ENCODE peak calls at places on chromosomes 6 and 20, in eight cellular contexts. Y is upper lobe of left lung, K is pancreas, V is lung, O is endodermal cell, N is cardiac muscle cell, M is uterus, X is HCT116. E is an unnamed sample.

GRCh38 chr6:2220154-2220553 is 25.3 kb downstream of the GMDS start:
- DNase-seq in Y (no peak), K (no peak), V (no peak), O (no peak), N (no peak), M (no peak), X (no peak), E (no peak)

GRCh38 chr20:417801-418342 is 9.8 kb downstream of the RBCK1 start:
- DNase-seq in Y (no peak), K (no peak), V (no peak), O (no peak), N (no peak), M (no peak), X (no peak), E (no peak)

GRCh38 chr6:8329592-8329991 is 105.8 kb downstream of the SLC35B3 start:
- DNase-seq in Y (no peak), K (no peak), V (no peak), O (no peak), N (no peak), M (no peak), X (no peak), E (no peak)

GRCh38 chr6:56821005-56821432 is 133.9 kb upstream of the BEND6 start:
- DNase-seq in Y (no peak), K (no peak), V (no peak), O (no peak), N (no peak), M (no peak), X (no peak), E (no peak)

GRCh38 chr6:3026811-3027626 is 27.3 kb downstream of the NQO2 start:
- DNase-seq in Y (peak), K (no peak), V (no peak), O (no peak), N (peak), M (no peak), X (no peak), E (no peak)

GRCh38 chr6:2376429-2377355 is 131.3 kb upstream of the GMDS start:
- DNase-seq in Y (no peak), K (no peak), V (no peak), O (no peak), N (no peak), M (no peak), X (peak), E (no peak)

GRCh38 chr20:62523473-62524203 is 47.8 kb upstream of the GATA5 start:
- DNase-seq in Y (no peak), K (no peak), V (no peak), O (peak), N (no peak), M (no peak), X (peak), E (no peak)

GRCh38 chr6:149065658-149066556 is 251.6 kb upstream of the TAB2 start:
- DNase-seq in Y (no peak), K (no peak), V (no peak), O (no peak), N (peak), M (no peak), X (no peak), E (no peak)

GRCh38 chr20:40583195-40583594 is 105.8 kb downstream of the MAFB start:
- DNase-seq in Y (peak), K (no peak), V (no peak), O (peak), N (no peak), M (no peak), X (no peak), E (no peak)

GRCh38 chr6:22829070-22829469 is 259.7 kb downstream of the HDGFL1 start:
- DNase-seq in Y (no peak), K (no peak), V (no peak), O (no peak), N (no peak), M (no peak), X (no peak), E (no peak)

GRCh38 chr6:30060634-30060981 is 457 bp upstream of the POLR1H start:
- DNase-seq in Y (peak), K (peak), V (no peak), O (no peak), N (peak), M (no peak), X (no peak), E (peak)

GRCh38 chr20:48703511-48704219 is 124.1 kb downstream of the PREX1 start:
- DNase-seq in Y (no peak), K (peak), V (no peak), O (no peak), N (no peak), M (no peak), X (no peak), E (no peak)

GRCh38 chr20:62846528-62846890 is 15.1 kb downstream of the TCFL5 start:
- DNase-seq in Y (no peak), K (peak), V (no peak), O (no peak), N (no peak), M (no peak), X (no peak), E (no peak)

GRCh38 chr6:157519255-157520116 is 138.5 kb downstream of the ZDHHC14 start:
- DNase-seq in Y (no peak), K (no peak), V (no peak), O (no peak), N (no peak), M (no peak), X (no peak), E (no peak)

GRCh38 chr6:157520117-157520406 is 139.1 kb downstream of the ZDHHC14 start:
- DNase-seq in Y (no peak), K (no peak), V (no peak), O (no peak), N (no peak), M (no peak), X (no peak), E (no peak)

GRCh38 chr6:157516319-157517026 is 135.5 kb downstream of the ZDHHC14 start:
- DNase-seq in Y (no peak), K (no peak), V (no peak), O (no peak), N (no peak), M (no peak), X (no peak), E (no peak)

GRCh38 chr6:157518399-157519250 is 137.6 kb downstream of the ZDHHC14 start:
- DNase-seq in Y (no peak), K (no peak), V (no peak), O (peak), N (peak), M (no peak), X (peak), E (peak)

DNA sequence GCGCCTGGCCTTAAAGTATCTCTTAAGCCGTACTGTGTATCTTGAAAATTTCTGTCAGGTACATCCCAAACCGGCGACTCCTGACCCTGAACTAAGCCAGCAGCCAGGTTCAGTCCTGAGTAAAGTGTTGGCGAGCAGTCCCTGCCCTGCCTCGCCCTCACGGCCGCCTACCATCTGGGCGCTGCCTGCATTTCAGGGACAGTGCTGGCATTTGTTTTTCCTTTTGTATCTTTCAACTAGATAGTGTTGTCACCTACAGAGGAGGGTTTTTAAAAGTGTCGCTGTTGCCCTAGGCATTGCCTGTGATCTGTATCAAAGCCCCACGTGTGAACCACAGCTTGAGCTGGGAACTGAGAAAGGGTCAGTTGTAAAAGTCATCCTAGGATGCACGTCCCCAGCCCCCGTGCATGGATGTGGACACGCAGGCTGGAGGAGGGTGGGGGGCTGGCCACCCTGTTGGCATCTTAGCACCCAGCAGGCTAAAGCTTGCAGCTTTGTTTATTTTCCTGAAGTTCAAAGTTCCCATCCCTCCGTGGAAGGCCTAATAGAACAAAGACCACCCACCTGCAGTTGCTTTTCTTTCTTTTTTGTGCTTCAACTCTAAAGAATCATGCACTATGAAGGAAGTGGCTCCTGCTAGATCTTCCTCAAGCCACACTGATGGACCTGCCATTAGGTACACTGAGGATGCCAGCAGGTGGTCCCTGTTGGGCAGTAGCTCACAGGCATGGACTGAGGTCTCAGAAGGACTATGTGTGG is 136.8 kb downstream of the ZDHHC14 start:
- DNase-seq in Y (no peak), K (no peak), V (no peak), O (no peak), N (no peak), M (no peak), X (no peak), E (no peak)
- TF ChIP-seq CTCF in Y (no peak), K (no peak), V (no peak), O (no peak), N (no peak), M (no peak), X (no peak), E (no peak)

DNA sequence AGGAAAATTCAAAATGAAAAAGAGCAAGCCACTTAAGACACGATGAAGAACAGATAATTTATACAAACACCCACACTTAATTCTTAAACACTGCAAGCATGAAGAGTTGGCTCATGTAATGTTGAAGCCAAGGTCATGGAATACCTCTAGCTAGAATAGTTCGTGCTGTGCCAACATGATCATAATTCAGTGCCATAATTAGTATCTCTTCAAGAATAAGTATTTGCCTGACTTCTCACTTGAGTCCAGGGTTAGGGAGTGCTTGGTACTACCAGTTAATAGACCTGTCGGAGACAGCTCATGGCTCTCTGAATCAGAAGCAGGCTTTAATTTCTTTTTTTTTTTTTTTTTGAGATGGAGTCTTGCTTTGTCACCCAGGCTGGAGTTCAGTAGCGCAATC is 206.3 kb downstream of the UNC5CL start:
- DNase-seq in Y (no peak), K (no peak), V (no peak), O (no peak), N (no peak), M (no peak), X (no peak), E (no peak)
- H3K27ac ChIP-seq in Y (no peak), K (no peak), V (no peak), O (no peak), N (no peak), M (no peak), X (no peak), E (no peak)

GRCh38 chr6:150639823-150640331 is 40.2 kb downstream of the PLEKHG1 start:
- DNase-seq in Y (no peak), K (no peak), V (no peak), O (no peak), N (no peak), M (no peak), X (no peak), E (no peak)

GRCh38 chr6:150638286-150638685 is 38.6 kb downstream of the PLEKHG1 start:
- DNase-seq in Y (no peak), K (no peak), V (no peak), O (no peak), N (no peak), M (no peak), X (no peak), E (no peak)

GRCh38 chr6:150638765-150639164 is 39.1 kb downstream of the PLEKHG1 start:
- DNase-seq in Y (no peak), K (no peak), V (no peak), O (no peak), N (no peak), M (no peak), X (no peak), E (no peak)

GRCh38 chr6:150640556-150641206 is 41.0 kb downstream of the PLEKHG1 start:
- DNase-seq in Y (no peak), K (no peak), V (no peak), O (no peak), N (no peak), M (no peak), X (no peak), E (no peak)

DNA sequence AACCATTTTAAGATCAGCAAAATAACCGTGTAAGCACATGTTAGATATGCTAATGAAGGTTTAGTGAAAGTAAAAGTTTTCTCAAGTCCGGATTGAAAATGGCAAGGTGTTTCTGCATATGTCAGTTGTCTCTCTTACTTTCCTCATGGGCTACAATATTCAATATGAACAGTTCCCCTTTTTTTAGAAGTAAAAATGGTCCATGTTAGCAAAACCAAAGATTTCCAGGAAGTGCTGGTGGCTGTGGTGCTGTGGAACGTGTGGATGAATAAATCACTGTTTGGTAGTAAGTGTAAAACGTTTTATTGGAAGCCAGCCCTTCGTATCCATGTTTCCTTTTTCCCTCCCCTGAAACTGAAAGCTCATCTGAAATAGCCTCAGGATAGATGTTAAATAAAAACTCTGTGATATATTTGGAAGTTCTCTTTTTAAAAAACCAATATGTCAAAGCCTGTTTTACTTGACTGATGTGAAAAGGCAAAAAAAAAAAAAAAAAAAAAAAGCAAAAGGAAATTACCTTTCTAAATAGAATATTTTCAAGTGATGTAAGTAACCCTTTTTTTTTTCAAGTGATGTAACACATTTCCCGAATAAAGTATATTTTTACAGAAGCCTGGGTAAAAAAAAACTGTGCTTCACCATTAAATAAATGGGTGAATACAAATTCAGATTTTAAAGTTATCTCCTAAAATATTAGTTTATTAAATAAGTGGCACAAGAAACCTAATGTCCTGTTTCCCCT is 41.9 kb downstream of the PLEKHG1 start:
- DNase-seq in Y (no peak), K (no peak), V (no peak), O (no peak), N (no peak), M (no peak), X (no peak), E (no peak)
- H3K4me3 ChIP-seq in Y (peak), K (no peak), V (no peak), O (no peak), N (no peak), M (peak), X (no peak), E (peak)

GRCh38 chr6:119311514-119312142 is 37.9 kb downstream of the MAN1A1 start:
- DNase-seq in Y (no peak), K (no peak), V (no peak), O (no peak), N (no peak), M (no peak), X (no peak), E (no peak)
- TF ChIP-seq CTCF in Y (no peak), K (no peak), V (no peak), O (no peak), N (no peak), M (no peak), X (no peak), E (no peak)

GRCh38 chr6:6686748-6687601 is 98.5 kb downstream of the LY86 start:
- DNase-seq in Y (peak), K (peak), V (peak), O (peak), N (peak), M (peak), X (peak), E (peak)
- H3K27ac ChIP-seq in Y (peak), K (peak), V (peak), O (no peak), N (peak), M (peak), X (peak), E (peak)